ENCODE peak calls at places on chromosomes 6 and 20, in five cellular contexts. I, G, W, X and Z are unnamed samples.
A peak's percentile ranks its signal among the peaks of the same experiment; 100 is the strongest.

GRCh38 chr6:162922816-162923215 is 195.0 kb downstream of the PACRG start:
- DNase-seq in I (no peak), G (no peak), W (no peak), X (no peak), Z (no peak)

GRCh38 chr6:170433163-170434095 is 119.7 kb downstream of the PSMB1 start:
- DNase-seq in I (no peak), G (no peak), W (no peak), X (no peak), Z (no peak)

GRCh38 chr6:51167468-51167867 is 348.8 kb downstream of the TFAP2B start:
- DNase-seq in I (no peak), G (no peak), W (no peak), X (no peak), Z (no peak)

GRCh38 chr6:41712651-41713103 is 22.7 kb downstream of the TFEB start:
- DNase-seq in I (peak; percentile 77), G (no peak), W (no peak), X (no peak), Z (peak; percentile 46)

GRCh38 chr20:51404297-51405060 is 138.0 kb downstream of the NFATC2 start:
- DNase-seq in I (no peak), G (no peak), W (no peak), X (no peak), Z (peak; percentile 20)

GRCh38 chr6:80638222-80639055 is 532.0 kb downstream of the BCKDHB start:
- DNase-seq in I (no peak), G (no peak), W (no peak), X (peak; percentile 85), Z (peak; percentile 94)

GRCh38 chr6:24125980-24126379 is at the start of gene NRSN1:
- DNase-seq in I (no peak), G (no peak), W (no peak), X (no peak), Z (no peak)

GRCh38 chr6:14316911-14317535 is 199.5 kb downstream of the CD83 start:
- DNase-seq in I (no peak), G (no peak), W (no peak), X (no peak), Z (no peak)

GRCh38 chr20:6635034-6635736 is 132.3 kb upstream of the BMP2 start:
- DNase-seq in I (no peak), G (no peak), W (no peak), X (no peak), Z (peak; percentile 40)

GRCh38 chr6:4774715-4775590 is 1.3 kb upstream of the CDYL start:
- DNase-seq in I (no peak), G (peak; percentile 51), W (no peak), X (no peak), Z (no peak)

GRCh38 chr6:75791881-75792280 is 42.8 kb downstream of the MYO6 start:
- DNase-seq in I (no peak), G (no peak), W (no peak), X (no peak), Z (peak; percentile 5)

GRCh38 chr6:132445201-132445951 is 44.1 kb upstream of the MOXD1 start:
- DNase-seq in I (no peak), G (no peak), W (no peak), X (no peak), Z (peak; percentile 72)

GRCh38 chr20:9051508-9051907 is 17.4 kb upstream of the PLCB4 start:
- DNase-seq in I (no peak), G (no peak), W (no peak), X (peak; percentile 88), Z (peak; percentile 84)

DNA sequence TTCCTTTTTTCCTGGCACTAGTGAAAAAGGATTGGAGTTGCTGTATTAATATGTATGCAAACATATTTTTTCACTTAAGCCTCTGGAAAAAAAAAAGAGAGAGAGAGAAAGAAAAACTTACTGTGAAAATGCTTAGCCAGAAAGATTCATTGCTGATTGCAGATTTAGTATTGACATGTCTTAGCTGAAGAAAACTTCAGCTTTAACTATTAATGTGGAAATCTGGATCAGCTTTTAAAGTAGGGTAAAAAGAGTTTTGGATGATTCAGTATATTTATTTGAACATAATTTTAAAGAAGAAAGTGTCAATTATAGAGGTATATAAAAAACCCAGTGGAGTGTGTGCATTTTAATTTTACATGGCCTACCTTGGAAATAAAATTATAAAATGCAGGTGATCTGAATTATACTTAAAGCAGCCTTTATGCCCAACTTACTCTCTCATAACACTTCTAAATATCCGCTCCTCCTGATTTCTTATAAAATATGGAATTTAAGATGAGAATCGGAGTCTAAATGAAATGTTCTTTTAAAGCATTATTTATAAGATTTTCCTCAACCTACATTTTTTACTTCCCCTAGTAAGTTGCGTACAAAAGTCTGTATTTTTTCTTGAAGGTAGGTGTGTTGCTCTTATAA is 3.6 kb downstream of the CITED2 start:
- DNase-seq in I (no peak), G (no peak), W (no peak), X (no peak), Z (no peak)
- H3K4me3 ChIP-seq in I (peak overlapping the region; percentile 95), G (peak overlapping the region; percentile 72), W (peak overlapping the region; percentile 96), X (no peak overlapping the region), Z (peak overlapping the region; percentile 93)

DNA sequence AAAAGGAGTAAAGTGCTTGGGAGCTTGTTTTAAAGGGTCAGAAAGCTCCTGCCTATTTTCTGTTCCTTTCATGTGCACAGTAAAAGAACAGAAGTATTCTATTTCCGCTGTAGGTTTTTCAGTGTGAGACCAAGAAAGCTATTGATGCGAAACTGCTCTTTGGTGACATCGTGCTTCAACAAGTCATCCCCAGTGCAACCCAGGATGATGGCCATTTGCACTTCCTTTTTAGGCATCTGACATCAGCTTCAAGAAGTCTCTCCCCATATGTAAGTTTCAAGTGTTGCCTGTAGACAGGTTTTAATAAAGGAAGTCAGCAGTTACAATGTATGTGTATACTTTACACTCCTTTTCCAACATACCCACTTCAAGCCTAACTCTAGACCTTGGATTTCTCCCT is 131.6 kb downstream of the RFX6 start:
- DNase-seq in I (no peak), G (no peak), W (no peak), X (no peak), Z (no peak)
- H3K4me3 ChIP-seq in I (no peak overlapping the region), G (no peak overlapping the region), W (no peak overlapping the region), X (no peak overlapping the region), Z (no peak overlapping the region)

GRCh38 chr6:138572200-138572875 is 73.0 kb upstream of the NHSL1 start:
- DNase-seq in I (peak; percentile 83), G (no peak), W (peak; percentile 51), X (peak; percentile 65), Z (peak; percentile 74)

GRCh38 chr6:138571174-138571573 is 71.9 kb upstream of the NHSL1 start:
- DNase-seq in I (no peak), G (no peak), W (no peak), X (no peak), Z (no peak)

GRCh38 chr6:138571585-138572199 is 72.4 kb upstream of the NHSL1 start:
- DNase-seq in I (no peak), G (no peak), W (no peak), X (no peak), Z (peak; percentile 9)

GRCh38 chr6:138570716-138571020 is 71.4 kb upstream of the NHSL1 start:
- DNase-seq in I (no peak), G (no peak), W (no peak), X (no peak), Z (no peak)

GRCh38 chr6:138572885-138573284 is 73.6 kb upstream of the NHSL1 start:
- DNase-seq in I (no peak), G (no peak), W (no peak), X (no peak), Z (no peak)
- H3K4me3 ChIP-seq in I (no peak overlapping the region), G (no peak overlapping the region), W (no peak overlapping the region), X (no peak overlapping the region), Z (no peak overlapping the region)

DNA sequence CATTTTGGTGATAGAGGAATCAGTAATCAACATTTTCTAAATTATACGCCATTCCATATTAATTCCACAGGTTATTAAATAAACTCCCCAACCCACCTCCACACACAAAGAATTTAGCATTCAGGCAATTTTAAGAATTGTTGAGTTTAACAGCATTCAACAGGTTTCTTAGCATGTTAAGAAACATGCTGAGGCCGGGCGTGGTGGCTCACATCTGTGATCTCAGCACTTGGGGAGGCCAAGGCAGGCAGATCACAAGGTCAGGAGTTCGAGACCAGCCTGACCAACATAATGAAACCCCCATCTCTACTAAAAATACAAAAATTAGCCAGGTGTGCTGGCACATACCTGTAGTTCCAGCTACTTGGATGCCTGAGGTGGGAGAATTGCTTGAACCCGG is 64.0 kb upstream of the PHACTR2 start:
- DNase-seq in I (no peak), G (no peak), W (no peak), X (no peak), Z (no peak)
- H3K4me3 ChIP-seq in I (no peak overlapping the region), G (no peak overlapping the region), W (no peak overlapping the region), X (no peak overlapping the region), Z (no peak overlapping the region)

GRCh38 chr20:62421716-62421990 is 5.7 kb downstream of the RBBP8NL start:
- DNase-seq in I (no peak), G (no peak), W (no peak), X (no peak), Z (no peak)
- H3K4me3 ChIP-seq in I (no peak overlapping the region), G (no peak overlapping the region), W (no peak overlapping the region), X (no peak overlapping the region), Z (no peak overlapping the region)

GRCh38 chr6:33116881-33117711 is 41.3 kb downstream of the HLA-DPB1 start:
- DNase-seq in I (no peak), G (no peak), W (no peak), X (no peak), Z (peak; percentile 6)

GRCh38 chr6:33118525-33119123 is 42.8 kb downstream of the HLA-DPB1 start:
- DNase-seq in I (no peak), G (peak; percentile 35), W (no peak), X (no peak), Z (peak; percentile 73)

GRCh38 chr6:33114428-33114827 is 38.6 kb downstream of the HLA-DPB1 start:
- DNase-seq in I (no peak), G (peak; percentile 28), W (no peak), X (no peak), Z (no peak)

GRCh38 chr6:33116417-33116816 is 40.6 kb downstream of the HLA-DPB1 start:
- DNase-seq in I (no peak), G (no peak), W (no peak), X (no peak), Z (no peak)

DNA sequence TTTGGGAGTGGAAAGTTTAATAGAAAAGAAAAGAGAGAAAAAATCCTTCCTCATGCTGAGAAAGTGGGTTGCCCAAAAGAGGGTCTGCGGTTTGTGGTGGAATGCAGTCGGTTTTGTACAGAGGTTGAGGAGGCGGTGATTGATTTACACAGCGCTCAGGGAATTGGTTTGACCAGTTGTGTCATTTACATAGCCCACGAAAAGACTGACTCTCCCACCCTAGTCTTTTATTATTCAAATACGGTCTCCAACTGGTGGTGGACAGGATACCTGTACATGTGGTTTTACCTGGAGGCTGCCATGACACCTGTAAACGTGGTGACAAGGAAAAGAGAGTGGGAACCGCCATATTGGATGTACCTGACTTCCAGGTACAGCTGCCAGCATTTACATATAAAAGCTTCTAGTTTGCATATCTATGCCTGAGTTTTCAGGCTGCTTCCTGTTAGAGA is 42.1 kb downstream of the HLA-DPB1 start:
- DNase-seq in I (no peak), G (no peak), W (no peak), X (no peak), Z (no peak)
- H3K4me3 ChIP-seq in I (no peak overlapping the region), G (no peak overlapping the region), W (no peak overlapping the region), X (no peak overlapping the region), Z (no peak overlapping the region)

DNA sequence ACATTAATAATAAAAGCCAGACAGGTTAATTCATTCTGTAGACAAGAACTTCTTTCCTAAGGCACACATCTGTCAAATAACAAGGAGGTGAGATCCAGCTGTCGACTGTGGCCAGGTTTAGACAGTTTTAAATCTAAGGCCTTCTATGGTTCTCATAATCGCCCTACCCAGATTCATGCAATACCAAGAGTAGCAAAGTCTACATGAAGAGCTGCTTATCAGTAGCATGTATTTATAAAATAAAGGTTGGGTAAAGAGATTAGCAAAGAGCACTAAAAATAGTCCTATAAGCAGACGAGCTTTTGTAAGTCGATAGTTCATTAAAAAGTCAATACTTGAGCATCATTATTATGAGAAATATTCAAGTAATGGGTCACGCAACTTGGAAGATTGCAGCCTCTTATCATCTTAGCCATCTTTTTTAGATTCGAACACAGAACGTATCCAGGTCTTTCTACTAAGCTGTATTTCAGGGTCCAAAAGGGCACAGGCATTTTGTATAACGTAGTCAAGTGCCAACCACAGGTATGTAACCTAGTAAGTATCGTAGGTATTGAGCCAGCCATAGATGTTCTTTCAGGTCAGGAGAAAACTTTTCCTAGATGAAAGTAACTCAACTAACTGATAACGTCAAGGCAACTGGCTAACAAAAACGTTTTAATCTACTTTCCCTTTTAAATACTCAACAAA is 3.1 kb downstream of the CNKSR3 start:
- DNase-seq in I (no peak), G (no peak), W (no peak), X (no peak), Z (no peak)
- H3K4me3 ChIP-seq in I (no peak overlapping the region), G (no peak overlapping the region), W (no peak overlapping the region), X (no peak overlapping the region), Z (no peak overlapping the region)